ENCODE peak calls at places on chromosomes 6 and 20, in seven cellular contexts. One of them, this sample, is unnamed.

GRCh38 chr6:108799356-108799720 is 48.9 kb upstream of the ARMC2 start:
- DNase-seq in IMR-90: no peak
- DNase-seq in mesenchymal stem cell: no peak
- DNase-seq in H9: no peak
- DNase-seq in mesendoderm: no peak
- DNase-seq in H1: no peak
- DNase-seq in trophoblast cell: no peak
- DNase-seq in this sample: no peak

GRCh38 chr20:6140947-6141346 is 18.1 kb upstream of the FERMT1 start:
- DNase-seq in IMR-90: no peak
- DNase-seq in mesenchymal stem cell: peak
- DNase-seq in H9: no peak
- DNase-seq in mesendoderm: peak
- DNase-seq in H1: no peak
- DNase-seq in trophoblast cell: no peak
- DNase-seq in this sample: no peak

GRCh38 chr20:57548177-57549058 is 12.5 kb upstream of the PCK1 start:
- DNase-seq in IMR-90: no peak
- DNase-seq in mesenchymal stem cell: no peak
- DNase-seq in H9: no peak
- DNase-seq in mesendoderm: no peak
- DNase-seq in H1: no peak
- DNase-seq in trophoblast cell: no peak
- DNase-seq in this sample: no peak

GRCh38 chr20:58597021-58597940 is 53.8 kb upstream of the STX16 start:
- DNase-seq in IMR-90: no peak
- DNase-seq in mesenchymal stem cell: no peak
- DNase-seq in H9: no peak
- DNase-seq in mesendoderm: no peak
- DNase-seq in H1: no peak
- DNase-seq in trophoblast cell: no peak
- DNase-seq in this sample: no peak

GRCh38 chr6:28810655-28811053 is 113.1 kb downstream of the TRIM27 start:
- DNase-seq in IMR-90: no peak
- DNase-seq in mesenchymal stem cell: no peak
- DNase-seq in H9: no peak
- DNase-seq in mesendoderm: no peak
- DNase-seq in H1: no peak
- DNase-seq in trophoblast cell: no peak
- DNase-seq in this sample: no peak

GRCh38 chr6:163529605-163530004 is 115.1 kb downstream of the QKI start:
- DNase-seq in IMR-90: peak
- DNase-seq in mesenchymal stem cell: peak
- DNase-seq in H9: no peak
- DNase-seq in mesendoderm: no peak
- DNase-seq in H1: no peak
- DNase-seq in trophoblast cell: no peak
- DNase-seq in this sample: no peak

GRCh38 chr6:4948781-4949450 is 54.9 kb downstream of the RPP40 start:
- DNase-seq in IMR-90: no peak
- DNase-seq in mesenchymal stem cell: no peak
- DNase-seq in H9: no peak
- DNase-seq in mesendoderm: no peak
- DNase-seq in H1: peak
- DNase-seq in trophoblast cell: no peak
- DNase-seq in this sample: no peak

GRCh38 chr6:86526238-86526637 is 411.1 kb upstream of the HTR1E start:
- DNase-seq in IMR-90: no peak
- DNase-seq in mesenchymal stem cell: no peak
- DNase-seq in H9: no peak
- DNase-seq in mesendoderm: peak
- DNase-seq in H1: no peak
- DNase-seq in trophoblast cell: no peak
- DNase-seq in this sample: no peak

GRCh38 chr20:39823239-39823638 is 861.1 kb downstream of the DHX35 start:
- DNase-seq in IMR-90: peak
- DNase-seq in mesenchymal stem cell: peak
- DNase-seq in H9: no peak
- DNase-seq in mesendoderm: no peak
- DNase-seq in H1: no peak
- DNase-seq in trophoblast cell: no peak
- DNase-seq in this sample: no peak

GRCh38 chr6:44478158-44478557 is 90.7 kb downstream of the CDC5L start:
- DNase-seq in IMR-90: no peak
- DNase-seq in mesenchymal stem cell: no peak
- DNase-seq in H9: no peak
- DNase-seq in mesendoderm: no peak
- DNase-seq in H1: no peak
- DNase-seq in trophoblast cell: no peak
- DNase-seq in this sample: no peak

GRCh38 chr20:63739129-63740069 is at the start of gene SLC2A4RG:
- DNase-seq in IMR-90: peak
- DNase-seq in mesenchymal stem cell: peak
- DNase-seq in H9: peak
- DNase-seq in mesendoderm: peak
- DNase-seq in H1: peak
- DNase-seq in trophoblast cell: peak
- DNase-seq in this sample: peak

GRCh38 chr6:15491255-15491985 is 171.4 kb downstream of the DTNBP1 start:
- DNase-seq in IMR-90: peak
- DNase-seq in mesenchymal stem cell: peak
- DNase-seq in H9: peak
- DNase-seq in mesendoderm: peak
- DNase-seq in H1: peak
- DNase-seq in trophoblast cell: peak
- DNase-seq in this sample: peak
- H3K27ac ChIP-seq in IMR-90: peak
- H3K27ac ChIP-seq in mesenchymal stem cell: no peak
- H3K27ac ChIP-seq in H9: no peak
- H3K27ac ChIP-seq in mesendoderm: no peak
- H3K27ac ChIP-seq in H1: no peak
- H3K27ac ChIP-seq in trophoblast cell: no peak
- H3K27ac ChIP-seq in this sample: no peak

GRCh38 chr6:80132942-80133517 is 26.6 kb downstream of the BCKDHB start:
- DNase-seq in IMR-90: peak
- DNase-seq in mesenchymal stem cell: peak
- DNase-seq in H9: peak
- DNase-seq in mesendoderm: peak
- DNase-seq in H1: peak
- DNase-seq in trophoblast cell: no peak
- DNase-seq in this sample: peak

GRCh38 chr6:80134065-80134464 is 27.6 kb downstream of the BCKDHB start:
- DNase-seq in IMR-90: no peak
- DNase-seq in mesenchymal stem cell: no peak
- DNase-seq in H9: no peak
- DNase-seq in mesendoderm: no peak
- DNase-seq in H1: no peak
- DNase-seq in trophoblast cell: no peak
- DNase-seq in this sample: no peak
- H3K4ac ChIP-seq in IMR-90: no peak
- H3K4ac ChIP-seq in mesenchymal stem cell: no peak
- H3K4ac ChIP-seq in H9: no peak
- H3K4ac ChIP-seq in mesendoderm: no peak
- H3K4ac ChIP-seq in H1: no peak
- H3K4ac ChIP-seq in trophoblast cell: no peak
- H3K4ac ChIP-seq in this sample: no peak

GRCh38 chr6:79421707-79422484 is 115.3 kb downstream of the LCA5 start:
- DNase-seq in IMR-90: peak
- DNase-seq in mesenchymal stem cell: peak
- DNase-seq in H9: no peak
- DNase-seq in mesendoderm: no peak
- DNase-seq in H1: no peak
- DNase-seq in trophoblast cell: no peak
- DNase-seq in this sample: no peak
- H3K27ac ChIP-seq in IMR-90: no peak
- H3K27ac ChIP-seq in mesenchymal stem cell: peak
- H3K27ac ChIP-seq in H9: no peak
- H3K27ac ChIP-seq in mesendoderm: no peak
- H3K27ac ChIP-seq in H1: no peak
- H3K27ac ChIP-seq in trophoblast cell: no peak
- H3K27ac ChIP-seq in this sample: no peak

DNA sequence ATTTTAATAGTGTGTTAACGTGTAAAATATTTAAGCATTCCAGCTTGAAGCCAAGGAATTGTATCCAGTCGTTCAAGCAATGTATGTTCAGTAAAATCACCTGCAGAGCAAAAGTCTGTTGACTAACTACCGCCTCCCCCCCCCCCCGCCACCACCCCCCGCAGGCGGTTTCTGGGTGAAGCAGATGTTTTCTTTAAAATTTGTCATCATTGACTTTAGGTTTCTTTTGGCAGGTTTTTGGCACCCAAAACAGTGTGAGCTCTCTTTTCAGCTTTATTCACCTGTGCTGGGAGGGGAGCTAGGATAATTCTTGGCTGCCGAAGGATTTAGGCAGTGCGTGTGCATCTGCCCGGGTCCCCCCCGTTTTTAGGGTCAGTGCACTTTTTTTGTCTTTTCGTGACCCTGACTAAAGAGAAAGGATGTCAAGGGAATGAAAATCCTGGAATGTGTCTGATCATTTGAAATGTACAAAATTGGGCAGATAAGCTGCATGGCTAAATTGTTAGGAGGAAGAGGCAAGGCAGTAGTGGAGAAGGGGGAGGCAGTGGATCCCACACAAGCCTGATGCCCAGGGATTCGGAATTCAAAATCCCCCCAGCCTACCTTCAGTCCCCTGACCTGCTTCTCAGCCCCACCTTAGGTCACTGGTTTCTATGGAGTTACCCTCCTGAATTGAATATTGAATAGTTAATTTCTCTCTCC is 1.1 kb downstream of the EDN1 start:
- DNase-seq in IMR-90: no peak
- DNase-seq in mesenchymal stem cell: no peak
- DNase-seq in H9: no peak
- DNase-seq in mesendoderm: no peak
- DNase-seq in H1: no peak
- DNase-seq in trophoblast cell: no peak
- DNase-seq in this sample: peak
- H3K4ac ChIP-seq in IMR-90: peak
- H3K4ac ChIP-seq in mesenchymal stem cell: no peak
- H3K4ac ChIP-seq in H9: no peak
- H3K4ac ChIP-seq in mesendoderm: no peak
- H3K4ac ChIP-seq in H1: no peak
- H3K4ac ChIP-seq in trophoblast cell: no peak
- H3K4ac ChIP-seq in this sample: no peak

GRCh38 chr6:142416179-142416578 is 114.4 kb downstream of the ADGRG6 start:
- DNase-seq in IMR-90: peak
- DNase-seq in mesenchymal stem cell: peak
- DNase-seq in H9: no peak
- DNase-seq in mesendoderm: peak
- DNase-seq in H1: no peak
- DNase-seq in trophoblast cell: no peak
- DNase-seq in this sample: no peak

GRCh38 chr6:142414462-142414861 is 112.7 kb downstream of the ADGRG6 start:
- DNase-seq in IMR-90: no peak
- DNase-seq in mesenchymal stem cell: no peak
- DNase-seq in H9: no peak
- DNase-seq in mesendoderm: no peak
- DNase-seq in H1: no peak
- DNase-seq in trophoblast cell: peak
- DNase-seq in this sample: no peak

GRCh38 chr6:142419071-142419470 is 117.3 kb downstream of the ADGRG6 start:
- DNase-seq in IMR-90: no peak
- DNase-seq in mesenchymal stem cell: no peak
- DNase-seq in H9: no peak
- DNase-seq in mesendoderm: no peak
- DNase-seq in H1: no peak
- DNase-seq in trophoblast cell: no peak
- DNase-seq in this sample: no peak

GRCh38 chr6:142420822-142421221 is 119.0 kb downstream of the ADGRG6 start:
- DNase-seq in IMR-90: no peak
- DNase-seq in mesenchymal stem cell: no peak
- DNase-seq in H9: no peak
- DNase-seq in mesendoderm: no peak
- DNase-seq in H1: no peak
- DNase-seq in trophoblast cell: no peak
- DNase-seq in this sample: no peak

GRCh38 chr6:142417331-142417750 is 115.5 kb downstream of the ADGRG6 start:
- DNase-seq in IMR-90: no peak
- DNase-seq in mesenchymal stem cell: no peak
- DNase-seq in H9: no peak
- DNase-seq in mesendoderm: no peak
- DNase-seq in H1: no peak
- DNase-seq in trophoblast cell: no peak
- DNase-seq in this sample: no peak
- H3K27ac ChIP-seq in IMR-90: peak
- H3K27ac ChIP-seq in mesenchymal stem cell: no peak
- H3K27ac ChIP-seq in H9: no peak
- H3K27ac ChIP-seq in mesendoderm: no peak
- H3K27ac ChIP-seq in H1: no peak
- H3K27ac ChIP-seq in trophoblast cell: no peak
- H3K27ac ChIP-seq in this sample: no peak

GRCh38 chr20:1294497-1294896 is 28.4 kb downstream of the SNPH start:
- DNase-seq in IMR-90: no peak
- DNase-seq in mesenchymal stem cell: no peak
- DNase-seq in H9: no peak
- DNase-seq in mesendoderm: no peak
- DNase-seq in H1: no peak
- DNase-seq in trophoblast cell: no peak
- DNase-seq in this sample: no peak

GRCh38 chr20:1293641-1294379 is 27.7 kb downstream of the SNPH start:
- DNase-seq in IMR-90: no peak
- DNase-seq in mesenchymal stem cell: no peak
- DNase-seq in H9: no peak
- DNase-seq in mesendoderm: no peak
- DNase-seq in H1: no peak
- DNase-seq in trophoblast cell: no peak
- DNase-seq in this sample: no peak

GRCh38 chr20:1295276-1295930 is 29.3 kb downstream of the SNPH start:
- DNase-seq in IMR-90: no peak
- DNase-seq in mesenchymal stem cell: no peak
- DNase-seq in H9: no peak
- DNase-seq in mesendoderm: no peak
- DNase-seq in H1: no peak
- DNase-seq in trophoblast cell: no peak
- DNase-seq in this sample: no peak

GRCh38 chr20:1291191-1291741 is 25.2 kb downstream of the SNPH start:
- DNase-seq in IMR-90: peak
- DNase-seq in mesenchymal stem cell: peak
- DNase-seq in H9: no peak
- DNase-seq in mesendoderm: peak
- DNase-seq in H1: no peak
- DNase-seq in trophoblast cell: no peak
- DNase-seq in this sample: no peak

GRCh38 chr20:1292620-1293019 is 26.5 kb downstream of the SNPH start:
- DNase-seq in IMR-90: no peak
- DNase-seq in mesenchymal stem cell: no peak
- DNase-seq in H9: no peak
- DNase-seq in mesendoderm: no peak
- DNase-seq in H1: no peak
- DNase-seq in trophoblast cell: no peak
- DNase-seq in this sample: no peak
- H3K4ac ChIP-seq in IMR-90: no peak
- H3K4ac ChIP-seq in mesenchymal stem cell: no peak
- H3K4ac ChIP-seq in H9: no peak
- H3K4ac ChIP-seq in mesendoderm: no peak
- H3K4ac ChIP-seq in H1: no peak
- H3K4ac ChIP-seq in trophoblast cell: no peak
- H3K4ac ChIP-seq in this sample: no peak

DNA sequence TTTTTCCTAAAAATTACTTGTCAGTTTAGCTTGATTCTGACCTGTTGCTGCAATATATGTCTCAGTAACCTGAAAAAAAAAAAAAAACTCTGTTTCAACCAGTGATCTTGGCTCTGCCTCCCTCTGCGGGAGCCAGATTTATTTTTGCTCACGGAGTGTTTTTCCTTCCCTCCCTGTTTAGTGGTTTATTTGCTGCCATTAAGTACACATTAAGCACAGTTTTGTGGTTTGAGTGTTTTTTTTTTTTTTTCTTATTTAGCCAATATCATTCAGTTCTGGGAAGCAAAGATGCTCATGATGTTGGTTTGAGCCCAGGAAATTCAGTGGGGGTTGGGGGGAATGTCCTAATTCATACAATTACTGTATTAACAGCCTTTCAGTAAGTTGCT is 110.1 kb upstream of the GPR6 start:
- DNase-seq in IMR-90: no peak
- DNase-seq in mesenchymal stem cell: peak
- DNase-seq in H9: no peak
- DNase-seq in mesendoderm: no peak
- DNase-seq in H1: no peak
- DNase-seq in trophoblast cell: no peak
- DNase-seq in this sample: no peak
- H3K27ac ChIP-seq in IMR-90: no peak
- H3K27ac ChIP-seq in mesenchymal stem cell: no peak
- H3K27ac ChIP-seq in H9: no peak
- H3K27ac ChIP-seq in mesendoderm: no peak
- H3K27ac ChIP-seq in H1: no peak
- H3K27ac ChIP-seq in trophoblast cell: no peak
- H3K27ac ChIP-seq in this sample: no peak

This sample was measured in neuronal stem cell.